ENCODE peak calls at places on chromosomes 7 and 10, in seven cellular contexts. K is Caco-2; W is fibroblast of pulmonary artery; D is naive thymus-derived CD4-positive, alpha-beta T cell; M is foreskin fibroblast; L is ovary; E is Panc1. T is an unnamed sample.
A peak's percentile ranks its signal among the peaks of the same experiment; 100 is the strongest.

GRCh38 chr10:124619195-124619594 is 125.0 kb downstream of the FAM53B start:
- DNase-seq in K (no peak), W (no peak), D (no peak), M (no peak), L (no peak), E (no peak), T (peak; percentile 14)

GRCh38 chr10:43039629-43040481 is 37.0 kb upstream of the RET start:
- DNase-seq in K (no peak), W (no peak), D (no peak), M (no peak), L (no peak), E (no peak), T (no peak)

GRCh38 chr7:133512560-133512959 is 259.7 kb downstream of the EXOC4 start:
- DNase-seq in K (no peak), W (peak; percentile 72), D (no peak), M (no peak), L (no peak), E (peak; percentile 55), T (peak; percentile 54)

GRCh38 chr10:99612167-99612831 is 7.9 kb downstream of the SLC25A28 start:
- DNase-seq in K (peak; percentile 76), W (peak; percentile 75), D (peak; percentile 53), M (peak; percentile 51), L (no peak), E (peak; percentile 48), T (peak; percentile 4)

GRCh38 chr7:148838905-148839304 is 45.2 kb downstream of the EZH2 start:
- DNase-seq in K (no peak), W (no peak), D (no peak), M (no peak), L (no peak), E (no peak), T (no peak)

GRCh38 chr7:77528368-77528767 is 8.7 kb upstream of the PTPN12 start:
- DNase-seq in K (no peak), W (no peak), D (no peak), M (no peak), L (no peak), E (no peak), T (no peak)

GRCh38 chr7:84248267-84248666 is 53.7 kb upstream of the SEMA3A start:
- DNase-seq in K (no peak), W (peak; percentile 58), D (no peak), M (no peak), L (no peak), E (no peak), T (no peak)

GRCh38 chr10:79342811-79343541 is 4.3 kb upstream of the PPIF start:
- DNase-seq in K (no peak), W (no peak), D (no peak), M (no peak), L (peak; percentile 13), E (no peak), T (peak; percentile 90)

GRCh38 chr7:81627565-81628287 is 142.1 kb downstream of the HGF start:
- DNase-seq in K (no peak), W (peak; percentile 83), D (no peak), M (peak; percentile 75), L (no peak), E (no peak), T (no peak)

GRCh38 chr10:60098676-60099601 is 192.6 kb upstream of the CCDC6 start:
- DNase-seq in K (peak; percentile 64), W (no peak), D (no peak), M (no peak), L (no peak), E (no peak), T (no peak)

GRCh38 chr7:7256731-7257274 is 74.5 kb downstream of the C1GALT1 start:
- DNase-seq in K (no peak), W (no peak), D (no peak), M (no peak), L (no peak), E (no peak), T (no peak)

GRCh38 chr10:113858541-113858940 is 4.1 kb downstream of the NHLRC2 start:
- DNase-seq in K (no peak), W (peak; percentile 26), D (no peak), M (no peak), L (no peak), E (no peak), T (no peak)

GRCh38 chr7:155392726-155393570 is 65.0 kb upstream of the EN2 start:
- DNase-seq in K (no peak), W (no peak), D (no peak), M (no peak), L (no peak), E (no peak), T (no peak)

GRCh38 chr7:28155964-28156363 is 24.6 kb downstream of the JAZF1 start:
- DNase-seq in K (no peak), W (peak; percentile 71), D (no peak), M (peak; percentile 64), L (no peak), E (no peak), T (peak; percentile 51)

DNA sequence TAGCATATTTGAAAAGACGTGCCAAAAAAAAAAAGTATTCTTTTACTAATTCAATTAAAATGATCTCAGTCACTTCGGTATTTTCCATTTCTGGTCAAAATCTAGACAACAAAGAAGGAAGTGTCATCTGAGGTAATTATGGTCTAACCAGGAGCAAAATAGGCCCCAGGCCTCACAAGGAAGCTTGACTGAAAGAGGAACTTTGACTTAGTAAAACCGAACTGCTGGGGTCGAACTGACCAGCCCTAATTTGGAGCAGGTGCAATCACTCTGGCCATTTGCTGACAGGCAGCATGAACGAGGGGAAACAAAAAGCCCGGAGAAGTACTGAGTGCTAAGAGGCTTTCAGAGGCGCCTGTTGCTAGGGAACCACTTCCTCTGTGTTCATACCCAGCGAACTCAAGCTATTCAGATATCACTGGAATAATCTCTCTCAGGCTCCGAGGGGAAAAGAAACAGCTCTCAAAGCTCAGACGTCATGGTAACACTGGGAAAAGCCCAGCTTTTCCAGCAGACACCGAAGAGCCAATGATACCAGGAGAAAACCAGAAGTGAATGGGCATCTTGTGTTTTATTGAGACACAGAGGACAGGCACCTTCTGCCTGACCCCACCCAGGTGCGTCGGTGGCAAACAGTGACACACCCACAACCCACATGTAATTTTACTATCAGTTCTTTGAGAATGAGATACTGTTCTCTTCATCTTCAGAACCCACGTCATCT is 126.5 kb downstream of the FAM107B start:
- DNase-seq in K (no peak), W (peak; percentile 81), D (peak; percentile 85), M (no peak), L (no peak), E (no peak), T (no peak)
- H3K4me3 ChIP-seq in K (no peak overlapping the region), W (no peak overlapping the region), D (peak overlapping the region; percentile 54), M (no peak overlapping the region), L (no peak overlapping the region), E (no peak overlapping the region), T (no peak overlapping the region)

GRCh38 chr10:33293531-33294170 is 40.8 kb downstream of the NRP1 start:
- DNase-seq in K (no peak), W (no peak), D (no peak), M (peak; percentile 20), L (no peak), E (no peak), T (no peak)
- H3K4me3 ChIP-seq in K (no peak overlapping the region), W (no peak overlapping the region), D (no peak overlapping the region), M (no peak overlapping the region), L (no peak overlapping the region), E (no peak overlapping the region), T (no peak overlapping the region)

GRCh38 chr7:74655324-74655723 is 2.2 kb upstream of the GTF2I start:
- DNase-seq in K (no peak), W (no peak), D (no peak), M (no peak), L (no peak), E (no peak), T (no peak)
- H3K4me3 ChIP-seq in K (no peak overlapping the region), W (no peak overlapping the region), D (no peak overlapping the region), M (no peak overlapping the region), L (no peak overlapping the region), E (peak overlapping the region; percentile 88), T (no peak overlapping the region)

GRCh38 chr10:16195178-16195769 is 241.5 kb upstream of the PTER start:
- DNase-seq in K (no peak), W (no peak), D (no peak), M (no peak), L (no peak), E (no peak), T (no peak)

GRCh38 chr10:16192337-16192736 is 244.5 kb upstream of the PTER start:
- DNase-seq in K (no peak), W (no peak), D (no peak), M (no peak), L (no peak), E (no peak), T (no peak)

GRCh38 chr10:16193241-16193640 is 243.6 kb upstream of the PTER start:
- DNase-seq in K (no peak), W (no peak), D (no peak), M (no peak), L (no peak), E (no peak), T (no peak)

DNA sequence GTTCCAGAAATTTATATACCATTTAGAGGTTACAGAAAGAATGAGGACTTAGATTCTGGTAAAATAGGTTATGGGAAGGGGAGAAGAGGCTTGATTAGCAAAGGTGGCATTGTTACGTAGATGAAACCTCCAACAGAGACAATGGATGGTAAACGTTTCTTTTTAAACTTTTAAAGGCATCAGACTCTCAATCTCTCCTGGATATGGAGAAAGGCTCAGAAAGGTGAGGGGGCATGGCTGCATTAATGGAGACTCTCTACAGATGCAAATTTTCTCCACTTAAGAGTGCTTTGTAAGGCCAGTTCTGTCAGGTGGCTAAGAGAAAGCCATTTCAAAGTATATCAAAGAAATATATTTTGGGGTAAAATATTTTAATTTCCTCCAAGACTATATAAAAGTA is 240.9 kb upstream of the PTER start:
- DNase-seq in K (no peak), W (no peak), D (no peak), M (no peak), L (no peak), E (no peak), T (no peak)
- H3K4me3 ChIP-seq in K (no peak overlapping the region), W (no peak overlapping the region), D (no peak overlapping the region), M (no peak overlapping the region), L (no peak overlapping the region), E (no peak overlapping the region), T (no peak overlapping the region)